ENCODE peak calls at places on chromosomes 4 and X, in six cellular contexts. W, T, A, S, J and D are unnamed samples.

GRCh38 chr4:101944649-101945048 is 154.1 kb downstream of the BANK1 start:
- DNase-seq in W (no peak), T (no peak), A (no peak), S (no peak), J (no peak), D (no peak)

GRCh38 chr4:1793496-1793840 is 375 bp downstream of the FGFR3 start:
- DNase-seq in W (peak; percentile 28), T (peak; percentile 91), A (no peak), S (peak; percentile 31), J (peak; percentile 43), D (peak; percentile 28)

GRCh38 chr4:6696611-6697010 is 2.9 kb downstream of the S100P start:
- DNase-seq in W (no peak), T (no peak), A (no peak), S (no peak), J (no peak), D (no peak)

GRCh38 chr4:183657564-183657963 is 1.4 kb downstream of the RWDD4 start:
- DNase-seq in W (no peak), T (no peak), A (no peak), S (no peak), J (no peak), D (no peak)

GRCh38 chrX:38473715-38474114 is 87.6 kb upstream of the TSPAN7 start:
- DNase-seq in W (no peak), T (no peak), A (no peak), S (no peak), J (no peak), D (no peak)

GRCh38 chr4:83276299-83277040 is 8.1 kb downstream of the COQ2 start:
- DNase-seq in W (no peak), T (no peak), A (no peak), S (no peak), J (no peak), D (no peak)

GRCh38 chr4:145868637-145869409 is 69.8 kb downstream of the ZNF827 start:
- DNase-seq in W (no peak), T (no peak), A (no peak), S (no peak), J (no peak), D (no peak)

GRCh38 chr4:8004066-8004465 is 64.4 kb upstream of the AFAP1 start:
- DNase-seq in W (no peak), T (no peak), A (no peak), S (no peak), J (no peak), D (no peak)

GRCh38 chrX:16870861-16871584 is 861 bp upstream of the RBBP7 start:
- DNase-seq in W (no peak), T (peak; percentile 86), A (no peak), S (peak; percentile 9), J (no peak), D (no peak)

GRCh38 chr4:42302348-42302747 is 94.9 kb upstream of the SHISA3 start:
- DNase-seq in W (peak; percentile 20), T (no peak), A (no peak), S (peak; percentile 58), J (no peak), D (no peak)
- TF ChIP-seq CTCF in W (peak; percentile 25), T (no peak), A (peak; percentile 41), S (no peak), J (no peak), D (no peak)

GRCh38 chrX:153925387-153925738 is 701 bp downstream of the ARHGAP4 start:
- DNase-seq in W (no peak), T (no peak), A (peak; percentile 51), S (no peak), J (no peak), D (no peak)

GRCh38 chrX:153922286-153922573 is 3.8 kb downstream of the ARHGAP4 start:
- DNase-seq in W (no peak), T (no peak), A (no peak), S (no peak), J (no peak), D (no peak)

GRCh38 chrX:153925739-153926593 is at the start of gene ARHGAP4:
- DNase-seq in W (no peak), T (peak; percentile 88), A (no peak), S (no peak), J (peak; percentile 48), D (no peak)

GRCh38 chrX:153922932-153923857 is 2.9 kb downstream of the ARHGAP4 start:
- DNase-seq in W (no peak), T (no peak), A (no peak), S (no peak), J (no peak), D (no peak)

GRCh38 chrX:153924149-153924861 is 1.8 kb downstream of the ARHGAP4 start:
- DNase-seq in W (no peak), T (no peak), A (no peak), S (no peak), J (no peak), D (peak; percentile 30)
- TF ChIP-seq CTCF in W (no peak), T (peak; percentile 26), A (peak; percentile 32), S (no peak), J (no peak), D (no peak)

DNA sequence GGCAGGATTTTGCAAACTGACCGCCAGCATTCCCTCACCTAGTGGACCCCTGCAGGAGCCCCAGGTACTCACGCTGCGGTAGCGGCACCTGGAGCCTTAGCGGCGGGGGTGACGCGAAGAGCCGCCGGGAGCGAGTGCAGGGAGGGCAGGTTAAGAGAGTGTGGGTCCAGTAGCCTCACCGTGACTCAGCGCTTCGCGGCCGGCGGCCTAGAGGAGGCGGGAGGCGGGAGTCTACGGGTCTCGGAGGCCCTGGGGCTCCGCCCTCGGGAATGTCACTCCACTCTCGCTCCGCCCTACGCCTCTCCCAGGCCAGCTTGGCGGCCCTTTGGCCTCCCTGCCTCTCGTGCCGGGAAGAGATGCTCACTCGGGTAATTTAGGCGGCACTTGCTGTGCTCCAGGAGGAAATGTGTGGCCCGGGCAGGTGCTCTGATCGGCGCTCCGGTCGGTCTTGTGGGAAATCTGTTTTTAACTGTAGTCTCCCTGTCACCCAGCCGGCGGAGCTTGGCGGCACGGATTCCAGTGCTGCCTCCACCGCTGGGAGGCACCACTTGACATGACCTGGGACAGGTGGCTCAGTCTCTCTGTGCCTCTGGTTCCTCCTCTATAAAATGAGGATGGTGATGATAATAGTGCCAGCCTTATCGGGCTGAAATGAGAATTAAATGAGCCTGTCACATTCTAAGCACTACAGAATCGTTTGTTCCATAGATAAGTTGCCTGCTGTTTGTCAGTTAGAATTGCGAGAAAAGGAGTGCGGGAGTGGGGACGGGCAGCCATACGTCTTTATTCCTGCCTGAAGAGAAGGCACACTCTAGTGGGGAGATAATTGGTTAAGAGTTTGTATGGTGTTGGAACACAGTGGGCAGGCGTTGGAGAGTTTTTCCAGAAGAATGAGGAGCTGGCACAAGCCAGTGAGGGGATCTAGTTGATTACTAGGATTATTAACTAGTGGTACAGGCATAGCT is at the start of gene PIR:
- DNase-seq in W (peak; percentile 82), T (peak; percentile 94), A (peak; percentile 17), S (peak; percentile 75), J (peak; percentile 19), D (peak; percentile 2)
- TF ChIP-seq CTCF in W (peak; percentile 33), T (peak; percentile 14), A (peak; percentile 38), S (peak; percentile 26), J (no peak), D (no peak)

GRCh38 chr4:131427000-131427399 is 1722.1 kb upstream of the PCDH10 start:
- DNase-seq in W (no peak), T (no peak), A (no peak), S (no peak), J (no peak), D (no peak)

GRCh38 chr4:131426023-131426758 is 1722.9 kb upstream of the PCDH10 start:
- DNase-seq in W (no peak), T (no peak), A (peak; percentile 13), S (no peak), J (no peak), D (no peak)

GRCh38 chr4:131430302-131430701 is 1718.8 kb upstream of the PCDH10 start:
- DNase-seq in W (no peak), T (no peak), A (no peak), S (no peak), J (no peak), D (no peak)
- TF ChIP-seq CTCF in W (no peak), T (no peak), A (peak; percentile 37), S (no peak), J (no peak), D (no peak)

DNA sequence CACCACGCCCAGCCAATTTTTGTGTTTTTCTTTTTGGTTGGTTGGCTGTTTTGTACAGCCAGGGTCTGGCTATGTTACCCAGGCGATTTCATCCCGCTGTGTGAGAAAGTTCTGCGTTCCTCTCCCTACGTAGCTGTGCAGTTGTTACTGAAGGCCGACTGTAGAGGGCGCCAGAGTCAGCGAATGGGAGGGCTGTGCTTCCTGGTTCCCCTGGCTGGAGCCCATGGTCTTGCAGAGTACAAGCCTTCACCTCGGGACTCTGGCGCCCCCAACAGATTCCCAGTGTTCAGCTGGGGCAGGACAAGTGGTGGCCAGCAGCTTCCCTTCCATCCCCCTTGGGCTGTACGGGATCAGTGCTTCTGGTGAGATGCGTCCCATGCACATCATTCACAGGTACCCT is 5.6 kb upstream of the CT45A1 start:
- DNase-seq in W (no peak), T (no peak), A (no peak), S (peak; percentile 58), J (no peak), D (no peak)
- TF ChIP-seq CTCF in W (no peak), T (no peak), A (peak; percentile 63), S (peak; percentile 46), J (no peak), D (no peak)

GRCh38 chrX:104647084-104647483 is 81.1 kb downstream of the IL1RAPL2 start:
- DNase-seq in W (no peak), T (peak; percentile 15), A (no peak), S (no peak), J (no peak), D (no peak)

DNA sequence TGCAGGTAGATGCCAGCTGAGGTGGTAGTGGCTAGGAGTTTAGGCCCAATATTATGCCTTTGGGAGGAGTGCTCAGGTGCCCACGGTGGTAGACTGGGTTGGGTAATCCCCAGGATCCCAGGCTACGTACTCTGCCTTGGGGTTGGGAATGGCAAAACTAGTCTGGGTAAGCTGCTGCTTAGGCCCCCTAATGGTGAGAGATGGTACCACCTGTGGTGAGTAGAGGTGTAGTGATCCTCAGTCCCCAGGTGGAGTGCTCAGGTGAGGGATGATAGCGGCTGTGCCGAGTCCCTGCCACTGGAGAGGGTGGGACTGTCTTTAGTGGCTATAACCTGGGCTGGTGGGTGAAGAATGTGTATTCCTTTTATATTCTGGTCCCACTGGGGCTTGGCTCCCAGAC is 75.2 kb downstream of the IL1RAPL2 start:
- DNase-seq in W (no peak), T (no peak), A (no peak), S (peak; percentile 2), J (no peak), D (no peak)
- TF ChIP-seq CTCF in W (no peak), T (no peak), A (no peak), S (no peak), J (no peak), D (no peak)

DNA sequence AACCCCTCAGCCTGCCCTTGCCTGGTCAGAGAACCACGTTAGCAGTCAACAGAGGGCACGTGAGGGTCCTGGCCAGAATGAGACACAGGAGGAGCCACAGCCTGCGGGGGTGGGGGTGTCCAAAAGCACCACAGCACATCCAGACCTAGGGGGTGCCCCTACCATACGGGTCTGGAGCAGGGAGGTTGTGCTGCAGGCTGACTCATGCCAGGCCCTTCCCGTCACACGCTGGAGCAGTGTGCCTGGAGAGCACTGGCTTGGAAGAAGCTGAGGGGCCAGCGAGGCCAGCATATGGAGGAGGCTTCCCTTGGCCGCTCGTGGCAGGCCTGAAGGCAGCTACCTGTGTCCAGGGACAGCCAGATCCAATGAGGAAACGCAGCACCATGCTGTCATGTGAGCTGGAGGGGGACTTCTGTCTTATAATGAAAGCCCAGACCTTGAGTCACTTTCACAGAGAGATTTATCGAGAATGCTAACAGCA is 1.5 kb upstream of the IRAK1 start:
- DNase-seq in W (no peak), T (no peak), A (no peak), S (no peak), J (no peak), D (no peak)
- TF ChIP-seq CTCF in W (no peak), T (no peak), A (no peak), S (no peak), J (no peak), D (no peak)

GRCh38 chrX:120504569-120504968 is 35.5 kb upstream of the LAMP2 start:
- DNase-seq in W (peak; percentile 20), T (no peak), A (no peak), S (no peak), J (no peak), D (no peak)
- TF ChIP-seq CTCF in W (no peak), T (no peak), A (no peak), S (no peak), J (no peak), D (no peak)